ENCODE peak calls at places on chromosome 6, in seven cellular contexts. H is heart right ventricle, U is SK-N-SH, A is IMR-90, Q is tibial nerve, G is left ventricle myocardium inferior, M is breast epithelium. D is an unnamed sample.

GRCh38 chr6:157885211-157885788 is 62.3 kb downstream of the SNX9 start:
- DNase-seq in G (no peak), M (no peak), U (no peak), H (no peak), Q (no peak), A (no peak), D (no peak)

GRCh38 chr6:1406306-1407058 is 17.1 kb downstream of the FOXF2 start:
- DNase-seq in A (peak; percentile 70), M (no peak), Q (no peak), H (no peak), G (no peak), U (no peak), D (no peak)

GRCh38 chr6:106804238-106805016 is 170.1 kb downstream of the CD24 start:
- DNase-seq in Q (no peak), U (no peak), A (no peak), G (no peak), M (no peak), H (no peak), D (no peak)

GRCh38 chr6:74646461-74646860 is 559.4 kb downstream of the COL12A1 start:
- DNase-seq in A (no peak), Q (no peak), M (no peak), G (no peak), H (no peak), U (no peak), D (no peak)

GRCh38 chr6:1496836-1497592 is 107.6 kb downstream of the FOXF2 start:
- DNase-seq in U (no peak), G (no peak), H (no peak), Q (no peak), A (no peak), M (no peak), D (no peak)

GRCh38 chr6:169978615-169979161 is 227.3 kb downstream of the ERMARD start:
- DNase-seq in M (peak; percentile 41), A (peak; percentile 15), G (no peak), U (no peak), H (no peak), Q (no peak), D (no peak)

GRCh38 chr6:4460595-4461475 is 315.4 kb upstream of the CDYL start:
- DNase-seq in M (peak; percentile 90), H (peak; percentile 67), G (peak; percentile 77), A (peak; percentile 44), U (no peak), Q (peak; percentile 53), D (peak; percentile 53)

GRCh38 chr6:14079433-14079832 is 38.1 kb upstream of the CD83 start:
- DNase-seq in U (no peak), Q (no peak), M (peak; percentile 23), H (no peak), G (peak; percentile 47), A (peak; percentile 53), D (peak; percentile 16)

GRCh38 chr6:3876131-3876530 is 27.0 kb downstream of the FAM50B start:
- DNase-seq in H (no peak), A (no peak), G (peak; percentile 61), Q (peak; percentile 76), M (no peak), U (no peak), D (no peak)

GRCh38 chr6:84026721-84027164 is 6.8 kb upstream of the MRAP2 start:
- DNase-seq in U (no peak), H (no peak), Q (no peak), G (no peak), M (no peak), A (no peak), D (no peak)

GRCh38 chr6:84033523-84034451 is at the start of gene MRAP2:
- DNase-seq in Q (no peak), M (no peak), G (peak; percentile 18), U (peak; percentile 84), A (no peak), H (peak; percentile 23), D (no peak)

GRCh38 chr6:84027340-84028183 is 6.0 kb upstream of the MRAP2 start:
- DNase-seq in Q (no peak), G (no peak), M (peak; percentile 69), A (peak; percentile 21), U (peak; percentile 71), H (no peak), D (no peak)

GRCh38 chr6:84028350-84028749 is 5.2 kb upstream of the MRAP2 start:
- DNase-seq in Q (no peak), H (no peak), M (no peak), G (no peak), A (no peak), U (no peak), D (no peak)
- H3K27ac ChIP-seq in Q (peak overlapping the region; percentile 41), H (no peak overlapping the region), M (peak overlapping the region; percentile 73), G (no peak overlapping the region), A (no peak overlapping the region), U (no peak overlapping the region), D (no peak overlapping the region)

GRCh38 chr6:16146527-16146955 is 17.7 kb downstream of the MYLIP start:
- DNase-seq in U (peak; percentile 38), G (no peak), M (no peak), Q (no peak), A (no peak), H (no peak), D (no peak)
- H3K27ac ChIP-seq in U (no peak overlapping the region), G (no peak overlapping the region), M (no peak overlapping the region), Q (no peak overlapping the region), A (no peak overlapping the region), H (no peak overlapping the region), D (no peak overlapping the region)

GRCh38 chr6:111027219-111027618 is 45.4 kb downstream of the RPF2 start:
- DNase-seq in G (no peak), M (no peak), U (no peak), Q (no peak), A (no peak), H (no peak), D (no peak)

GRCh38 chr6:111033628-111034289 is 51.9 kb downstream of the RPF2 start:
- DNase-seq in A (no peak), M (no peak), H (no peak), U (no peak), G (no peak), Q (no peak), D (no peak)

GRCh38 chr6:111032493-111033140 is 50.8 kb downstream of the RPF2 start:
- DNase-seq in U (no peak), M (no peak), H (no peak), A (peak; percentile 50), Q (no peak), G (no peak), D (no peak)

GRCh38 chr6:111031151-111031550 is 49.3 kb downstream of the RPF2 start:
- DNase-seq in G (no peak), M (no peak), H (no peak), A (no peak), Q (no peak), U (no peak), D (no peak)

DNA sequence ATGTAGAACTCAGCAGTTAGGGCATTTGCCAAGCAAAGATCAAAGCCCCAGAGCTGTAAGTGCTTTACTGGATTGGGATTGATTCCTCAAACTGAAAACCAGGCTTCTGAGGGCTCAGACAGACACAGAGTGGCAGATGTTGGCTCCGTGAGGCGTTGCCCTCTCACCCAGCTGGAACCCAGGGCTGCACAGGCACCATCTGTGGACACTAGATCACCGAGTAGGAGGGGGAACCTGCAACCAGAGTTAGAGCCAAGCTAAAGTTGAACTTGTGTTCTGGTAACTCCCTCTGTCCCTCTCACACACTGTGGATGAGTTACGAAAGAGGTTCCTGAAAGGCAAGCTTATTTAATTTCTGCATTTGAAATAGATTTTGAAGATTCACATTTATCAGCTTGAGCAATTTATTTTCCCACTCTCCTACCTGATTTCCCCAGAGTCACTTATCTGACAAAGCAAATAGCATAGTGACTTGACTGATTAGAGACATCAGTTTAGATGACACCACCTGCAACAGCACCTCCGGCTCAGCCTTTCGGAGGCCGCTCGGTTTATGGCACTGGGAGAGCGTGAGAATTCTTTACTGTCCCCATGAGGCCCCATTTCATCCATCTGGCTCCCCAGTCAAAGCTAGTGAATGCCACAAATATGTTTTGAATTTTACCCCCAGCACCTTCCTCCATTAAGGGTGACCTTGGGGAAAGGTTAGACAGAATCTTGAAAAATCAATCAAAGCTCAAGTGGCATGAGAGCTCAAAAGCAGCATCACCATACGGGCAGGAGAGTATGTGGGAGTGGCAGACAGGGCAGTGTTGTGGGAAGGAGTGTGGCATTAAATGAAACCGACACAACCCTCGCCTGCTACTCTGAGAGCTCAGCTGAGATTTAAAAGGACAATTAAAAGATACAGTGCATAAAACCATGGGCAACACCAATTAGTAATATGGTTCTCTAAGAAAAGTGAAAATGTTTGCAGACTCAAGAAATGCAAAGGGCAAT is 48.5 kb downstream of the RPF2 start:
- DNase-seq in H (peak; percentile 49), Q (peak; percentile 13), M (no peak), A (no peak), G (peak; percentile 62), U (peak; percentile 28), D (no peak)
- H3K27ac ChIP-seq in H (peak overlapping the region; percentile 65), Q (no peak overlapping the region), M (no peak overlapping the region), A (no peak overlapping the region), G (peak overlapping the region; percentile 82), U (no peak overlapping the region), D (no peak overlapping the region)

DNA sequence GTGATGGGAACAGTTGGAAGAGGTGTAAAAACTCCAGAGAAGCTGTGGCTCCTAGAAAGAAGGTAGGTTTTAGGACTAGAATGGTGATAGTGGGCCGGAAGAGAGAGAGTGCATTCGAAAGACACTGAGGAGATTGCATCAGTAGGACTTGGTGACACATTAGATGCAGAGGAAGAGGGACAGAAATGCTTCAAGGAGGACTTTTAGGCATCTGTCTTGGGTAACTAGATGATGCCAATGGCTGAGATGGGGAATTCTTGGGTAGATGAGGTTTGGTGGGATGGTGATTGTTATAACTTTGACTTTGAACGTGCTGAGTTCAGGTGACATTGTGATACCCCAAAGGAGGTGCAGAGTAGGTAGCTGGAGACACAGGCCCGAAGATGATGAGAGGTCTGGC is 196.5 kb downstream of the GMPR start:
- DNase-seq in A (no peak), H (no peak), G (no peak), M (no peak), Q (no peak), U (no peak), D (no peak)
- H3K27ac ChIP-seq in A (no peak overlapping the region), H (no peak overlapping the region), G (no peak overlapping the region), M (no peak overlapping the region), Q (no peak overlapping the region), U (no peak overlapping the region), D (no peak overlapping the region)

GRCh38 chr6:44223471-44224153 is at the start of gene SLC29A1:
- DNase-seq in Q (peak; percentile 76), A (peak; percentile 28), H (peak; percentile 85), G (peak; percentile 89), M (peak; percentile 59), U (peak; percentile 95), D (peak; percentile 55)
- H3K27ac ChIP-seq in Q (peak within 1 kb of the TSS; percentile 90), A (peak within 1 kb of the TSS; percentile 37), H (peak within 1 kb of the TSS; percentile 96), G (peak within 1 kb of the TSS; percentile 98), M (peak within 1 kb of the TSS; percentile 98), U (no peak within 1 kb of the TSS), D (peak within 1 kb of the TSS; percentile 73)